ENCODE peak calls at places on chromosomes 6 and 20, in seven cellular contexts. L is hypothalamus; F is GM04503; H is HEK293T; I is DND-41; Y is activated CD8-positive, alpha-beta T cell treated with anti-CD3 and anti-CD28 coated beads for 36 hours; X is activated CD8-positive, alpha-beta memory T cell treated with anti-CD3 and anti-CD28 coated beads, Interleukin-2, amount 10 ng/mL, durations not matched to agents 7 days and 5 days. A is an unnamed sample.
A peak's percentile ranks its signal among the peaks of the same experiment; 100 is the strongest.

GRCh38 chr6:106051241-106051640 is 34.9 kb upstream of the PRDM1 start:
- DNase-seq in F (no peak), H (no peak), L (no peak), X (no peak), Y (no peak), I (no peak), A (no peak)

GRCh38 chr6:33194431-33194979 is 2.2 kb upstream of the COL11A2 start:
- DNase-seq in L (no peak), X (no peak), Y (no peak), I (no peak), F (no peak), H (no peak), A (no peak)

GRCh38 chr6:154754152-154754551 is 20.9 kb downstream of the SCAF8 start:
- DNase-seq in X (no peak), Y (no peak), H (no peak), I (no peak), F (peak; percentile 25), L (no peak), A (no peak)

GRCh38 chr6:20699402-20699801 is 165.1 kb downstream of the CDKAL1 start:
- DNase-seq in X (no peak), I (no peak), Y (no peak), F (no peak), H (no peak), L (no peak), A (no peak)

GRCh38 chr6:112249489-112249888 is 4.9 kb downstream of the LAMA4 start:
- DNase-seq in X (no peak), H (no peak), F (no peak), Y (no peak), I (no peak), L (no peak), A (no peak)

GRCh38 chr20:57576942-57577550 is 16.1 kb downstream of the PCK1 start:
- DNase-seq in I (no peak), X (no peak), H (no peak), F (no peak), L (no peak), Y (no peak), A (no peak)

GRCh38 chr6:135088818-135089809 is 34.5 kb upstream of the HBS1L start:
- DNase-seq in I (peak; percentile 57), L (no peak), X (peak; percentile 79), Y (peak; percentile 67), F (peak; percentile 1), H (peak; percentile 44), A (peak; percentile 6)

GRCh38 chr20:17935186-17935585 is 33.4 kb downstream of the SNX5 start:
- DNase-seq in Y (no peak), I (no peak), H (no peak), X (no peak), F (no peak), L (no peak), A (no peak)

GRCh38 chr20:44406572-44407100 is 51.1 kb downstream of the HNF4A start:
- DNase-seq in F (no peak), I (no peak), H (no peak), L (no peak), Y (no peak), X (no peak), A (no peak)

A was measured in BJ.